ENCODE peak calls at places on chromosome 3, in nine cellular contexts. Y, T, D, X, K, C, B, P and J are unnamed samples.
A peak's percentile ranks its signal among the peaks of the same experiment; 100 is the strongest.

GRCh38 chr3:188901671-188902331 is 270.0 kb upstream of the TPRG1 start:
- DNase-seq in C (no peak), B (no peak), Y (no peak), T (no peak), X (no peak), K (no peak), D (peak; percentile 60), P (peak; percentile 29), J (no peak)

GRCh38 chr3:179608931-179609720 is 4.5 kb downstream of the NDUFB5 start:
- DNase-seq in T (no peak), K (no peak), D (no peak), C (no peak), X (no peak), Y (no peak), B (no peak), P (no peak), J (no peak)

GRCh38 chr3:126355777-126356372 is 1.3 kb downstream of the KLF15 start:
- DNase-seq in P (peak; percentile 52), C (peak; percentile 98), X (peak; percentile 49), D (peak; percentile 90), B (peak; percentile 93), K (peak; percentile 95), T (peak; percentile 99), Y (peak; percentile 96), J (peak; percentile 88)

GRCh38 chr3:38651153-38651789 is 1.8 kb upstream of the SCN5A start:
- DNase-seq in Y (peak; percentile 46), C (no peak), K (peak; percentile 70), B (peak; percentile 88), P (peak; percentile 52), T (peak; percentile 90), X (peak; percentile 50), D (peak; percentile 71), J (peak; percentile 56)

GRCh38 chr3:94619643-94620042 is 556.8 kb downstream of the NSUN3 start:
- DNase-seq in K (no peak), C (no peak), X (no peak), T (no peak), D (no peak), P (no peak), Y (no peak), B (no peak), J (no peak)

GRCh38 chr3:134291300-134292254 is 40.9 kb upstream of the RYK start:
- DNase-seq in X (peak; percentile 82), C (peak; percentile 92), T (peak; percentile 96), Y (no peak), P (peak; percentile 81), D (no peak), K (peak; percentile 83), B (no peak), J (peak; percentile 94)

GRCh38 chr3:186544281-186544680 is at the start of gene CRYGS:
- DNase-seq in X (peak; percentile 3), T (no peak), C (no peak), P (no peak), D (no peak), Y (no peak), K (no peak), B (no peak), J (no peak)

GRCh38 chr3:158108596-158108995 is 1.3 kb upstream of the RSRC1 start:
- DNase-seq in P (no peak), B (no peak), C (no peak), K (no peak), Y (no peak), T (no peak), X (no peak), D (no peak), J (no peak)

GRCh38 chr3:147391726-147392082 is 14.6 kb downstream of the ZIC4 start:
- DNase-seq in D (no peak), T (peak; percentile 68), Y (no peak), B (no peak), C (no peak), X (peak; percentile 95), P (no peak), K (no peak), J (no peak)

GRCh38 chr3:147390589-147391569 is 15.5 kb downstream of the ZIC4 start:
- DNase-seq in B (peak; percentile 74), K (no peak), T (peak; percentile 75), X (no peak), C (no peak), Y (no peak), D (no peak), P (no peak), J (no peak)

GRCh38 chr3:147394168-147394941 is 12.0 kb downstream of the ZIC4 start:
- DNase-seq in P (no peak), C (no peak), Y (no peak), K (no peak), X (peak; percentile 57), B (peak; percentile 56), T (peak; percentile 88), D (no peak), J (no peak)

GRCh38 chr3:147393261-147393964 is 12.9 kb downstream of the ZIC4 start:
- DNase-seq in B (peak; percentile 94), Y (peak; percentile 77), K (no peak), T (peak; percentile 92), P (no peak), X (peak; percentile 89), C (no peak), D (no peak), J (no peak)

GRCh38 chr3:147392083-147392916 is 14.0 kb downstream of the ZIC4 start:
- DNase-seq in X (peak; percentile 89), D (peak; percentile 22), Y (peak; percentile 90), C (no peak), B (peak; percentile 96), P (no peak), T (peak; percentile 94), K (no peak), J (peak; percentile 42)
- H3K4me3 ChIP-seq in X (peak overlapping the region; percentile 66), D (no peak overlapping the region), Y (peak overlapping the region; percentile 81), C (peak overlapping the region; percentile 42), B (peak overlapping the region; percentile 81), P (no peak overlapping the region), T (peak overlapping the region; percentile 13), K (no peak overlapping the region), J (peak overlapping the region; percentile 55)

GRCh38 chr3:20181276-20181675 is 4.7 kb downstream of the SGO1 start:
- DNase-seq in X (no peak), B (no peak), C (no peak), T (no peak), K (no peak), D (no peak), Y (no peak), P (no peak), J (no peak)

GRCh38 chr3:20185364-20185732 is 658 bp downstream of the SGO1 start:
- DNase-seq in X (no peak), T (no peak), K (no peak), C (no peak), Y (no peak), D (peak; percentile 43), P (peak; percentile 8), B (peak; percentile 27), J (peak; percentile 7)

GRCh38 chr3:20182206-20182605 is 3.8 kb downstream of the SGO1 start:
- DNase-seq in Y (no peak), B (no peak), X (no peak), K (no peak), T (no peak), D (peak; percentile 52), C (no peak), P (no peak), J (no peak)

GRCh38 chr3:20186600-20187004 is 596 bp upstream of the SGO1 start:
- DNase-seq in X (no peak), P (no peak), T (no peak), C (no peak), D (no peak), Y (no peak), B (peak; percentile 21), K (no peak), J (no peak)

GRCh38 chr3:20185733-20186599 is at the start of gene SGO1:
- DNase-seq in C (peak; percentile 100), K (peak; percentile 99), D (peak; percentile 98), B (peak; percentile 99), Y (peak; percentile 99), P (peak; percentile 96), T (peak; percentile 100), X (peak; percentile 98), J (peak; percentile 96)
- TF ChIP-seq CTCF in C (no peak), K (no peak), D (no peak), B (no peak), Y (no peak), P (no peak), T (no peak), X (no peak), J (peak; percentile 16)

GRCh38 chr3:193544289-193544688 is 10.4 kb downstream of the ATP13A4 start:
- DNase-seq in X (no peak), T (no peak), C (no peak), B (no peak), D (no peak), Y (no peak), P (no peak), K (no peak), J (no peak)

GRCh38 chr3:193552911-193553310 is 1.8 kb downstream of the ATP13A4 start:
- DNase-seq in X (no peak), B (no peak), Y (peak; percentile 30), K (no peak), D (no peak), T (no peak), C (no peak), P (no peak), J (no peak)

GRCh38 chr3:193545304-193545703 is 9.4 kb downstream of the ATP13A4 start:
- DNase-seq in P (no peak), B (no peak), X (no peak), D (no peak), C (no peak), K (no peak), T (no peak), Y (no peak), J (no peak)

GRCh38 chr3:193546129-193546528 is 8.6 kb downstream of the ATP13A4 start:
- DNase-seq in D (no peak), C (no peak), Y (no peak), B (no peak), K (no peak), T (no peak), P (no peak), X (no peak), J (no peak)

DNA sequence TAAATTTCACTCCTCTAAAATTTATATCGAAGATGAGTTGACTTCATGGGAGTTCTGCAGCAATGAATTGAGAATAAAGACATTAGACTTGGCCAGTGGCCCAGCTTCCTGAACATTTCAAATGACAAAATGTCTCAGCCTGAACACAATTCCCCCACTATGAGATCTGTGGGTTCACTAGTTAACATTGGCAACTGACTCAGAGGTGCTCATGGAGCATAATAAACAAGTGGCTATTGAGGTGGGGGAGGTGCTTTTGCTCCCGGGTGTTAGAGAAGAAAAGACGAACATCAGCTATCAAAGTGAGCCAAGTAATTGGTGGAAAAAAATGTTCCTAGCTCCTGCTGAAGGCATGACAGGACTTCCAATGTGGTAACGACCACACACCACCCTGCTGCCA is 6.3 kb downstream of the ATP13A4 start:
- DNase-seq in X (no peak), T (no peak), Y (peak; percentile 46), P (no peak), C (no peak), D (no peak), K (no peak), B (no peak), J (no peak)
- H3K4me3 ChIP-seq in X (no peak overlapping the region), T (no peak overlapping the region), Y (peak overlapping the region; percentile 5), P (no peak overlapping the region), C (no peak overlapping the region), D (no peak overlapping the region), K (no peak overlapping the region), B (no peak overlapping the region), J (no peak overlapping the region)

DNA sequence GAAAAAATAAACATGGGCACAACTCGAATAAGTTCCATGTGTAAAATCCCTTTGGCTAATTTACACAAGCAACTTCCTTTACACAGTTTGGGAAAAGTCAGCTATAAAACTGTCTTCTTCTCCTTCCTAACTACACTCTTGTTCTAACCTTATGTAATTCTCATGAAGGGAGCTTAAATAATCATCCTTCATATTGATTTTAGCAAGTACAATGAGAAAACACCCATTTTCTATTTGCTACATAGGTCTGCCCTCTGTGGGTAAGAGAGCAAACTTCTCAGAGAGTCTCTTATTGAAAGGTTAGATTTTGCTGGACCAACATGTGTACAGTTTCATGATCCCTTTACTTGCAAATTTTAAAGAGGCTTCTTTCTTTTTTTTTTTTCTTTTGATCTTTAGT is 398.5 kb downstream of the ROBO1 start:
- DNase-seq in D (no peak), B (peak; percentile 24), Y (no peak), X (peak; percentile 49), C (no peak), T (no peak), P (peak; percentile 43), K (no peak), J (peak; percentile 27)
- TF ChIP-seq CTCF in D (no peak), B (peak; percentile 32), Y (no peak), X (peak; percentile 52), C (no peak), T (no peak), P (peak; percentile 42), K (no peak), J (peak; percentile 38)